ENCODE peak calls at places on chromosomes 13 and 19, in eight cellular contexts. E is M059J; O is pulmonary artery endothelial cell; I is ecto neural progenitor cell; M is stimulated activated CD4-positive, alpha-beta T cell treated with anti-CD3 and anti-CD28 coated beads, Interleukin-2, amount 100 ng/mL, for 48 hours; J is activated CD4-positive, alpha-beta T cell treated with anti-CD3 and anti-CD28 coated beads for 36 hours; S is naive thymus-derived CD4-positive, alpha-beta T cell; X is CD4-positive, CD25-positive, alpha-beta regulatory T cell. N is an unnamed sample.

GRCh38 chr13:25175431-25175830 is 3.3 kb upstream of the AMER2 start:
- DNase-seq in E (no peak), O (no peak), I (no peak), S (no peak), M (no peak), J (no peak), X (no peak), N (no peak)

GRCh38 chr13:48580185-48580803 is 47.4 kb upstream of the RCBTB2 start:
- DNase-seq in I (no peak), M (peak; percentile 67), E (peak; percentile 59), O (no peak), X (peak; percentile 63), S (peak; percentile 44), J (peak; percentile 81), N (peak; percentile 54)

GRCh38 chr13:28494537-28494860 is 429 bp downstream of the FLT1 start:
- DNase-seq in J (peak; percentile 37), O (no peak), S (no peak), I (no peak), M (no peak), E (no peak), X (no peak), N (no peak)

GRCh38 chr19:35774274-35775045 is 904 bp upstream of the ARHGAP33 start:
- DNase-seq in X (no peak), S (no peak), J (no peak), E (peak; percentile 25), M (no peak), O (no peak), I (peak; percentile 49), N (no peak)

GRCh38 chr13:66887088-66887487 is 343.0 kb downstream of the PCDH9 start:
- DNase-seq in X (no peak), E (no peak), M (no peak), S (no peak), I (no peak), J (no peak), O (no peak), N (peak; percentile 33)

GRCh38 chr13:68970532-68970931 is 1137.1 kb upstream of the ATXN8OS start:
- DNase-seq in E (no peak), I (no peak), J (no peak), O (no peak), S (no peak), M (no peak), X (no peak), N (no peak)

GRCh38 chr13:30504081-30504480 is 38.3 kb upstream of the HMGB1 start:
- DNase-seq in J (no peak), O (no peak), X (no peak), M (no peak), E (no peak), I (no peak), S (no peak), N (no peak)

GRCh38 chr13:47334173-47334572 is 437.3 kb upstream of the HTR2A start:
- DNase-seq in S (no peak), J (no peak), E (peak; percentile 74), O (no peak), M (no peak), I (no peak), X (no peak), N (no peak)

GRCh38 chr13:112711528-112712265 is 21.9 kb downstream of the ATP11A start:
- DNase-seq in O (peak; percentile 99), S (no peak), X (no peak), E (peak; percentile 94), I (peak; percentile 82), J (peak; percentile 55), M (peak; percentile 13), N (no peak)

GRCh38 chr19:2561895-2562294 is 86.0 kb downstream of the GADD45B start:
- DNase-seq in E (no peak), X (peak; percentile 36), J (peak; percentile 88), S (peak; percentile 38), I (no peak), M (peak; percentile 55), O (no peak), N (peak; percentile 53)

GRCh38 chr19:16461630-16462051 is 10.1 kb downstream of the EPS15L1 start:
- DNase-seq in X (no peak), M (no peak), I (no peak), S (no peak), J (no peak), O (no peak), E (no peak), N (no peak)

GRCh38 chr19:52665529-52665928 is 27.4 kb upstream of the ZNF83 start:
- DNase-seq in J (no peak), S (no peak), O (no peak), X (no peak), M (no peak), I (no peak), E (peak; percentile 71), N (no peak)

GRCh38 chr13:90197722-90198121 is 1149.8 kb upstream of the MIR17HG start:
- DNase-seq in M (no peak), I (no peak), O (no peak), J (no peak), S (no peak), E (peak; percentile 14), X (no peak), N (no peak)

GRCh38 chr19:48933382-48933932 is at the start of gene DHDH:
- DNase-seq in O (no peak), I (peak; percentile 91), E (peak; percentile 80), M (peak; percentile 69), X (peak; percentile 85), J (peak; percentile 90), S (peak; percentile 75), N (peak; percentile 87)

GRCh38 chr13:38783992-38784875 is 97.4 kb downstream of the FREM2 start:
- DNase-seq in X (no peak), J (no peak), E (no peak), M (no peak), S (no peak), I (no peak), O (no peak), N (no peak)

GRCh38 chr19:18167975-18168645 is 5.5 kb upstream of the IFI30 start:
- DNase-seq in X (peak; percentile 42), J (peak; percentile 81), O (no peak), M (peak; percentile 60), I (no peak), S (no peak), E (peak; percentile 42), N (peak; percentile 89)

GRCh38 chr13:112256716-112257497 is 119.2 kb upstream of the SPACA7 start:
- DNase-seq in I (peak; percentile 20), J (no peak), X (no peak), O (no peak), M (no peak), S (no peak), E (no peak), N (no peak)

GRCh38 chr19:46134527-46134926 is 10.0 kb upstream of the IGFL3 start:
- DNase-seq in S (no peak), I (no peak), M (no peak), X (no peak), E (no peak), O (no peak), J (no peak), N (no peak)

GRCh38 chr13:99743079-99743478 is 228.5 kb downstream of the ZIC5 start:
- DNase-seq in O (no peak), I (no peak), S (no peak), X (no peak), M (no peak), J (no peak), E (peak; percentile 12), N (no peak)

GRCh38 chr13:35784286-35784951 is 307.9 kb upstream of the MAB21L1 start:
- DNase-seq in E (no peak), O (no peak), J (no peak), S (no peak), M (no peak), X (no peak), I (no peak), N (no peak)

GRCh38 chr13:98961204-98962105 is 16.4 kb downstream of the DOCK9 start:
- DNase-seq in M (no peak), X (no peak), J (no peak), S (no peak), E (peak; percentile 32), O (no peak), I (no peak), N (no peak)

GRCh38 chr13:107590556-107590955 is 624.8 kb downstream of the LIG4 start:
- DNase-seq in E (no peak), I (no peak), J (no peak), M (no peak), S (no peak), O (no peak), X (no peak), N (no peak)

GRCh38 chr19:5334366-5334739 is 6.3 kb downstream of the PTPRS start:
- DNase-seq in E (no peak), X (no peak), M (no peak), I (no peak), J (no peak), O (no peak), S (no peak), N (no peak)

GRCh38 chr13:40452038-40452666 is 214.3 kb downstream of the FOXO1 start:
- DNase-seq in E (no peak), S (no peak), M (no peak), O (no peak), X (no peak), I (no peak), J (no peak), N (peak; percentile 25)